ENCODE peak calls at places on chromosomes 5 and 9, in nine cellular contexts. One of them, this sample, is unnamed.

GRCh38 chr5:6088706-6089105 is 289.6 kb downstream of the MED10 start:
- DNase-seq in choroid plexus epithelial cell: no peak
- DNase-seq in sigmoid colon: no peak
- DNase-seq in Peyer's patch: no peak
- DNase-seq in A549: no peak
- DNase-seq in cardiac muscle cell: no peak
- DNase-seq in pancreas: no peak
- DNase-seq in OCI-LY7: no peak
- DNase-seq in tibial artery: no peak
- DNase-seq in this sample: no peak

GRCh38 chr5:157263586-157264090 is 2.3 kb upstream of the CYFIP2 start:
- DNase-seq in pancreas: no peak
- DNase-seq in sigmoid colon: no peak
- DNase-seq in OCI-LY7: peak
- DNase-seq in Peyer's patch: no peak
- DNase-seq in choroid plexus epithelial cell: no peak
- DNase-seq in cardiac muscle cell: no peak
- DNase-seq in tibial artery: no peak
- DNase-seq in A549: no peak
- DNase-seq in this sample: no peak

GRCh38 chr9:6869081-6869948 is 111.5 kb downstream of the KDM4C start:
- DNase-seq in Peyer's patch: no peak
- DNase-seq in OCI-LY7: no peak
- DNase-seq in sigmoid colon: no peak
- DNase-seq in A549: no peak
- DNase-seq in cardiac muscle cell: peak
- DNase-seq in choroid plexus epithelial cell: peak
- DNase-seq in pancreas: no peak
- DNase-seq in tibial artery: no peak
- DNase-seq in this sample: peak

GRCh38 chr9:98256632-98257218 is 1.3 kb upstream of the TBC1D2 start:
- DNase-seq in pancreas: no peak
- DNase-seq in tibial artery: no peak
- DNase-seq in cardiac muscle cell: no peak
- DNase-seq in choroid plexus epithelial cell: peak
- DNase-seq in sigmoid colon: no peak
- DNase-seq in Peyer's patch: peak
- DNase-seq in OCI-LY7: peak
- DNase-seq in A549: no peak
- DNase-seq in this sample: no peak

GRCh38 chr5:141354900-141355469 is at the start of gene PCDHGA4:
- DNase-seq in OCI-LY7: peak
- DNase-seq in sigmoid colon: no peak
- DNase-seq in cardiac muscle cell: no peak
- DNase-seq in pancreas: no peak
- DNase-seq in Peyer's patch: no peak
- DNase-seq in tibial artery: no peak
- DNase-seq in choroid plexus epithelial cell: no peak
- DNase-seq in A549: no peak
- DNase-seq in this sample: peak

GRCh38 chr5:77073667-77074066 is 13.4 kb downstream of the ZBED3 start:
- DNase-seq in cardiac muscle cell: no peak
- DNase-seq in A549: no peak
- DNase-seq in Peyer's patch: no peak
- DNase-seq in sigmoid colon: no peak
- DNase-seq in choroid plexus epithelial cell: peak
- DNase-seq in tibial artery: no peak
- DNase-seq in OCI-LY7: no peak
- DNase-seq in pancreas: no peak
- DNase-seq in this sample: no peak

GRCh38 chr5:180366303-180366702 is 13.2 kb upstream of the GFPT2 start:
- DNase-seq in tibial artery: peak
- DNase-seq in pancreas: no peak
- DNase-seq in Peyer's patch: no peak
- DNase-seq in choroid plexus epithelial cell: no peak
- DNase-seq in A549: no peak
- DNase-seq in OCI-LY7: no peak
- DNase-seq in cardiac muscle cell: no peak
- DNase-seq in sigmoid colon: no peak
- DNase-seq in this sample: peak

GRCh38 chr9:3528466-3528865 is 2.7 kb upstream of the RFX3 start:
- DNase-seq in cardiac muscle cell: no peak
- DNase-seq in A549: no peak
- DNase-seq in sigmoid colon: no peak
- DNase-seq in Peyer's patch: peak
- DNase-seq in OCI-LY7: peak
- DNase-seq in tibial artery: no peak
- DNase-seq in pancreas: no peak
- DNase-seq in choroid plexus epithelial cell: no peak
- DNase-seq in this sample: no peak

GRCh38 chr9:93231121-93231694 is 47.3 kb downstream of the WNK2 start:
- DNase-seq in A549: no peak
- DNase-seq in tibial artery: no peak
- DNase-seq in OCI-LY7: no peak
- DNase-seq in sigmoid colon: no peak
- DNase-seq in Peyer's patch: no peak
- DNase-seq in cardiac muscle cell: no peak
- DNase-seq in pancreas: peak
- DNase-seq in choroid plexus epithelial cell: no peak
- DNase-seq in this sample: no peak

GRCh38 chr5:137616046-137616445 is 116.9 kb upstream of the SPOCK1 start:
- DNase-seq in pancreas: no peak
- DNase-seq in cardiac muscle cell: no peak
- DNase-seq in tibial artery: no peak
- DNase-seq in A549: no peak
- DNase-seq in choroid plexus epithelial cell: no peak
- DNase-seq in OCI-LY7: no peak
- DNase-seq in sigmoid colon: no peak
- DNase-seq in Peyer's patch: no peak
- DNase-seq in this sample: no peak

GRCh38 chr5:84086517-84086916 is 298.2 kb downstream of the EDIL3 start:
- DNase-seq in OCI-LY7: no peak
- DNase-seq in tibial artery: no peak
- DNase-seq in cardiac muscle cell: no peak
- DNase-seq in sigmoid colon: no peak
- DNase-seq in pancreas: no peak
- DNase-seq in A549: no peak
- DNase-seq in Peyer's patch: no peak
- DNase-seq in choroid plexus epithelial cell: peak
- DNase-seq in this sample: no peak

GRCh38 chr9:631596-631995 is 209.9 kb upstream of the DMRT1 start:
- DNase-seq in OCI-LY7: no peak
- DNase-seq in A549: no peak
- DNase-seq in Peyer's patch: no peak
- DNase-seq in cardiac muscle cell: no peak
- DNase-seq in sigmoid colon: no peak
- DNase-seq in pancreas: no peak
- DNase-seq in choroid plexus epithelial cell: no peak
- DNase-seq in tibial artery: no peak
- DNase-seq in this sample: peak

GRCh38 chr9:5455181-5455580 is 4.8 kb downstream of the CD274 start:
- DNase-seq in Peyer's patch: no peak
- DNase-seq in tibial artery: no peak
- DNase-seq in sigmoid colon: no peak
- DNase-seq in choroid plexus epithelial cell: peak
- DNase-seq in OCI-LY7: no peak
- DNase-seq in cardiac muscle cell: no peak
- DNase-seq in pancreas: no peak
- DNase-seq in A549: no peak
- DNase-seq in this sample: peak

GRCh38 chr5:81750308-81751008 is 439 bp downstream of the SSBP2 start:
- DNase-seq in A549: peak
- DNase-seq in pancreas: no peak
- DNase-seq in choroid plexus epithelial cell: no peak
- DNase-seq in OCI-LY7: peak
- DNase-seq in cardiac muscle cell: peak
- DNase-seq in sigmoid colon: no peak
- DNase-seq in tibial artery: no peak
- DNase-seq in Peyer's patch: no peak
- DNase-seq in this sample: no peak

GRCh38 chr9:72836790-72837189 is 116.1 kb downstream of the ALDH1A1 start:
- DNase-seq in pancreas: no peak
- DNase-seq in sigmoid colon: no peak
- DNase-seq in choroid plexus epithelial cell: no peak
- DNase-seq in A549: no peak
- DNase-seq in tibial artery: no peak
- DNase-seq in Peyer's patch: no peak
- DNase-seq in cardiac muscle cell: no peak
- DNase-seq in OCI-LY7: no peak
- DNase-seq in this sample: no peak

DNA sequence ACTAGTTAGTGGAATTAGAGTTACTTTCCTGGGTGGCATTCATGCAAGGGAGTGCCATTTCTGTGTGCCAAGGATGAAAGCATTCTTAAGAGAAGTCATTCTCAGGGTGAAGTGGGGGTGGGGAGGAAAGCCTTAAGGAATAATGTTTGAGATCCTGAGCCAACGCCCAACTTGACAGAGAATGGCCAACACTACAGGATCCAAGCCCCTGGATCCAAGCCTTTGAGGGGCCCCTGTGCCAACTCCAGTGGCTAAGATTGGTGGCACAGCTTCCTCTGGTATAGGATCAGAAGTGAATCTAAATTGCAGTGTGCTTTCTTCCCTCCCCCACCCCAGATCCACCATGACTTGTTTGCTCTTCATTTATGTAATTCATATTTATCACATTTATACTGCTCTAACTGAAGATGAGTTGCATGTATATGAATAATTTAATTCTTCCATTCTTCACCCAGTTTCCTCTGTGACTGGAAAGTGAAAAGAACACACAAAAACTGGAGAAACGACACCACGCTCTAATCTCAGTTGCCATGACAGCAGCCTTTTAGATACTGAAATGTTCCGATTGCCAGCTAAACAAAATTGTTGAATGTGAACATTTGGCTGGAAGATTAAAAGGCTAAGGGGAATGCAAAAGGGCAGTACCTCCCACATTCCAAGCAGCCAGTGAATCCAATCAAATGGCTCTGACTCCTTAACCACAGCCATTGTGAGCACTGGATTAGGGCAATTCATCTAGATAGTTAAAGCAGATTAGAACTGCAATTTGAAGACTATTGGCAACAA is 4.5 kb downstream of the ZNF608 start:
- DNase-seq in Peyer's patch: no peak
- DNase-seq in tibial artery: no peak
- DNase-seq in A549: no peak
- DNase-seq in OCI-LY7: peak
- DNase-seq in choroid plexus epithelial cell: peak
- DNase-seq in pancreas: peak
- DNase-seq in sigmoid colon: no peak
- DNase-seq in cardiac muscle cell: peak
- DNase-seq in this sample: peak
- H3K4me3 ChIP-seq in Peyer's patch: no peak
- H3K4me3 ChIP-seq in tibial artery: no peak
- H3K4me3 ChIP-seq in A549: no peak
- H3K4me3 ChIP-seq in OCI-LY7: peak
- H3K4me3 ChIP-seq in choroid plexus epithelial cell: peak
- H3K4me3 ChIP-seq in pancreas: peak
- H3K4me3 ChIP-seq in sigmoid colon: peak
- H3K4me3 ChIP-seq in cardiac muscle cell: peak
- H3K4me3 ChIP-seq in this sample: no peak

GRCh38 chr9:95095619-95096355 is 221.7 kb downstream of the FANCC start:
- DNase-seq in tibial artery: no peak
- DNase-seq in A549: no peak
- DNase-seq in OCI-LY7: no peak
- DNase-seq in Peyer's patch: no peak
- DNase-seq in sigmoid colon: no peak
- DNase-seq in choroid plexus epithelial cell: no peak
- DNase-seq in pancreas: no peak
- DNase-seq in cardiac muscle cell: no peak
- DNase-seq in this sample: no peak

GRCh38 chr9:95096381-95096780 is 221.1 kb downstream of the FANCC start:
- DNase-seq in pancreas: no peak
- DNase-seq in sigmoid colon: no peak
- DNase-seq in OCI-LY7: no peak
- DNase-seq in tibial artery: no peak
- DNase-seq in cardiac muscle cell: no peak
- DNase-seq in Peyer's patch: no peak
- DNase-seq in A549: no peak
- DNase-seq in choroid plexus epithelial cell: no peak
- DNase-seq in this sample: no peak

GRCh38 chr9:95097279-95097678 is 220.2 kb downstream of the FANCC start:
- DNase-seq in choroid plexus epithelial cell: no peak
- DNase-seq in sigmoid colon: no peak
- DNase-seq in tibial artery: no peak
- DNase-seq in A549: no peak
- DNase-seq in pancreas: no peak
- DNase-seq in cardiac muscle cell: no peak
- DNase-seq in Peyer's patch: no peak
- DNase-seq in OCI-LY7: no peak
- DNase-seq in this sample: no peak

GRCh38 chr9:95098391-95098921 is 219.1 kb downstream of the FANCC start:
- DNase-seq in cardiac muscle cell: peak
- DNase-seq in sigmoid colon: no peak
- DNase-seq in pancreas: no peak
- DNase-seq in A549: no peak
- DNase-seq in choroid plexus epithelial cell: peak
- DNase-seq in tibial artery: no peak
- DNase-seq in OCI-LY7: no peak
- DNase-seq in Peyer's patch: no peak
- DNase-seq in this sample: no peak

DNA sequence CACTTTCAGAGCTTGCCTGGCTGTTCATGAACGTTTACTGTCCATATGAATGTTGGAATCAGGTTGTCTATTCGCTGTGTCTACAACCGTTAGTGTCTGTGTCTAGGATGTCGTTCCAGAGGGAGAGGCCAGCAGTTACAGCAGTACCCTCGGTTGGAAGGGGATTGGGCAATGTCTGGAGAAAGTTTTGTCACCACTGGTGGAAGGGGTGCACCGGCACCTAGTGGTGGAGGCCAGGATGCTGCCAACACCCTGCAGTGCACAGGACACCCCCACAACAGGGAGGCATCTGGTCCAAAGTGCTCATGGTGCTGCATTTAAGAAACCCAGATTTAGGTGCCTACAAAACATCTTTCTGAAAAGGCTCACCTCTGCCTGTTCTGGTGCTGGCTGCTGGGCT is 220.7 kb downstream of the FANCC start:
- DNase-seq in OCI-LY7: no peak
- DNase-seq in choroid plexus epithelial cell: no peak
- DNase-seq in A549: no peak
- DNase-seq in pancreas: no peak
- DNase-seq in Peyer's patch: no peak
- DNase-seq in tibial artery: no peak
- DNase-seq in cardiac muscle cell: no peak
- DNase-seq in sigmoid colon: no peak
- DNase-seq in this sample: no peak
- TF ChIP-seq CTCF in OCI-LY7: peak
- TF ChIP-seq CTCF in choroid plexus epithelial cell: no peak
- TF ChIP-seq CTCF in A549: no peak
- TF ChIP-seq CTCF in pancreas: no peak
- TF ChIP-seq CTCF in Peyer's patch: peak
- TF ChIP-seq CTCF in tibial artery: no peak
- TF ChIP-seq CTCF in cardiac muscle cell: no peak
- TF ChIP-seq CTCF in sigmoid colon: no peak
- TF ChIP-seq CTCF in this sample: peak

GRCh38 chr9:129620669-129621295 is at the start of gene C9orf50:
- DNase-seq in tibial artery: no peak
- DNase-seq in OCI-LY7: no peak
- DNase-seq in pancreas: no peak
- DNase-seq in cardiac muscle cell: no peak
- DNase-seq in choroid plexus epithelial cell: no peak
- DNase-seq in Peyer's patch: no peak
- DNase-seq in A549: no peak
- DNase-seq in sigmoid colon: no peak
- DNase-seq in this sample: no peak
- H3K4me3 ChIP-seq in tibial artery: peak
- H3K4me3 ChIP-seq in OCI-LY7: no peak
- H3K4me3 ChIP-seq in pancreas: peak
- H3K4me3 ChIP-seq in cardiac muscle cell: peak
- H3K4me3 ChIP-seq in choroid plexus epithelial cell: peak
- H3K4me3 ChIP-seq in Peyer's patch: peak
- H3K4me3 ChIP-seq in A549: peak
- H3K4me3 ChIP-seq in sigmoid colon: peak
- H3K4me3 ChIP-seq in this sample: peak

GRCh38 chr5:125399885-125400284 is 653.4 kb upstream of the ZNF608 start:
- DNase-seq in cardiac muscle cell: no peak
- DNase-seq in tibial artery: no peak
- DNase-seq in A549: no peak
- DNase-seq in sigmoid colon: no peak
- DNase-seq in Peyer's patch: no peak
- DNase-seq in choroid plexus epithelial cell: no peak
- DNase-seq in pancreas: no peak
- DNase-seq in OCI-LY7: no peak
- DNase-seq in this sample: no peak
- TF ChIP-seq CTCF in cardiac muscle cell: no peak
- TF ChIP-seq CTCF in tibial artery: no peak
- TF ChIP-seq CTCF in A549: no peak
- TF ChIP-seq CTCF in sigmoid colon: no peak
- TF ChIP-seq CTCF in Peyer's patch: no peak
- TF ChIP-seq CTCF in choroid plexus epithelial cell: no peak
- TF ChIP-seq CTCF in pancreas: no peak
- TF ChIP-seq CTCF in OCI-LY7: no peak
- TF ChIP-seq CTCF in this sample: no peak

This sample was measured in AG10803.